ENCODE peak calls at places on chromosomes 6 and 20, in nine cellular contexts. One of them, this sample, is unnamed.

GRCh38 chr6:107789361-107789760 is 34.8 kb downstream of the SCML4 start:
- DNase-seq in D721Med: no peak
- DNase-seq in OCI-LY7: no peak
- DNase-seq in fibroblast of lung: no peak
- DNase-seq in non-pigmented ciliary epithelial cell: no peak
- DNase-seq in A673: no peak
- DNase-seq in EH: no peak
- DNase-seq in AG04450: no peak
- DNase-seq in activated naive CD4-positive, alpha-beta T cell treated with anti-CD3 and anti-CD28 coated beads, Interleukin-2, amount 10 ng/mL, durations not matched to agents 7 days and 5 days: no peak
- DNase-seq in this sample: no peak

GRCh38 chr6:80771941-80772340 is 665.5 kb downstream of the BCKDHB start:
- DNase-seq in D721Med: no peak
- DNase-seq in OCI-LY7: no peak
- DNase-seq in fibroblast of lung: peak; percentile 42
- DNase-seq in non-pigmented ciliary epithelial cell: no peak
- DNase-seq in A673: peak; percentile 55
- DNase-seq in EH: peak; percentile 59
- DNase-seq in AG04450: no peak
- DNase-seq in activated naive CD4-positive, alpha-beta T cell treated with anti-CD3 and anti-CD28 coated beads, Interleukin-2, amount 10 ng/mL, durations not matched to agents 7 days and 5 days: no peak
- DNase-seq in this sample: no peak

GRCh38 chr6:82924799-82925535 is 140.7 kb downstream of the UBE3D start:
- DNase-seq in D721Med: no peak
- DNase-seq in OCI-LY7: no peak
- DNase-seq in fibroblast of lung: peak; percentile 8
- DNase-seq in non-pigmented ciliary epithelial cell: no peak
- DNase-seq in A673: no peak
- DNase-seq in EH: peak; percentile 2
- DNase-seq in AG04450: no peak
- DNase-seq in activated naive CD4-positive, alpha-beta T cell treated with anti-CD3 and anti-CD28 coated beads, Interleukin-2, amount 10 ng/mL, durations not matched to agents 7 days and 5 days: no peak
- DNase-seq in this sample: no peak

GRCh38 chr6:166075925-166076324 is 91.7 kb downstream of the TBXT start:
- DNase-seq in D721Med: no peak
- DNase-seq in OCI-LY7: no peak
- DNase-seq in fibroblast of lung: no peak
- DNase-seq in non-pigmented ciliary epithelial cell: no peak
- DNase-seq in A673: no peak
- DNase-seq in EH: no peak
- DNase-seq in AG04450: no peak
- DNase-seq in activated naive CD4-positive, alpha-beta T cell treated with anti-CD3 and anti-CD28 coated beads, Interleukin-2, amount 10 ng/mL, durations not matched to agents 7 days and 5 days: no peak
- DNase-seq in this sample: no peak

GRCh38 chr20:59253325-59253724 is 47.1 kb upstream of the EDN3 start:
- DNase-seq in D721Med: no peak
- DNase-seq in OCI-LY7: no peak
- DNase-seq in fibroblast of lung: no peak
- DNase-seq in non-pigmented ciliary epithelial cell: no peak
- DNase-seq in A673: no peak
- DNase-seq in EH: no peak
- DNase-seq in AG04450: no peak
- DNase-seq in activated naive CD4-positive, alpha-beta T cell treated with anti-CD3 and anti-CD28 coated beads, Interleukin-2, amount 10 ng/mL, durations not matched to agents 7 days and 5 days: peak; percentile 51
- DNase-seq in this sample: no peak

GRCh38 chr6:5865492-5866031 is 141.2 kb downstream of the NRN1 start:
- DNase-seq in D721Med: no peak
- DNase-seq in OCI-LY7: no peak
- DNase-seq in fibroblast of lung: no peak
- DNase-seq in non-pigmented ciliary epithelial cell: no peak
- DNase-seq in A673: no peak
- DNase-seq in EH: no peak
- DNase-seq in AG04450: no peak
- DNase-seq in activated naive CD4-positive, alpha-beta T cell treated with anti-CD3 and anti-CD28 coated beads, Interleukin-2, amount 10 ng/mL, durations not matched to agents 7 days and 5 days: peak; percentile 27
- DNase-seq in this sample: no peak

GRCh38 chr6:151914475-151914874 is 107.0 kb downstream of the ESR1 start:
- DNase-seq in D721Med: no peak
- DNase-seq in OCI-LY7: no peak
- DNase-seq in fibroblast of lung: peak; percentile 10
- DNase-seq in non-pigmented ciliary epithelial cell: no peak
- DNase-seq in A673: no peak
- DNase-seq in EH: peak; percentile 41
- DNase-seq in AG04450: no peak
- DNase-seq in activated naive CD4-positive, alpha-beta T cell treated with anti-CD3 and anti-CD28 coated beads, Interleukin-2, amount 10 ng/mL, durations not matched to agents 7 days and 5 days: no peak
- DNase-seq in this sample: no peak

GRCh38 chr6:21987501-21987957 is 309.3 kb downstream of the PRL start:
- DNase-seq in D721Med: no peak
- DNase-seq in OCI-LY7: no peak
- DNase-seq in fibroblast of lung: peak; percentile 97
- DNase-seq in non-pigmented ciliary epithelial cell: peak; percentile 96
- DNase-seq in A673: peak; percentile 51
- DNase-seq in EH: peak; percentile 96
- DNase-seq in AG04450: peak; percentile 86
- DNase-seq in activated naive CD4-positive, alpha-beta T cell treated with anti-CD3 and anti-CD28 coated beads, Interleukin-2, amount 10 ng/mL, durations not matched to agents 7 days and 5 days: peak; percentile 23
- DNase-seq in this sample: peak; percentile 81

GRCh38 chr6:34957184-34957904 is 68.3 kb downstream of the ANKS1A start:
- DNase-seq in D721Med: no peak
- DNase-seq in OCI-LY7: no peak
- DNase-seq in fibroblast of lung: no peak
- DNase-seq in non-pigmented ciliary epithelial cell: no peak
- DNase-seq in A673: no peak
- DNase-seq in EH: no peak
- DNase-seq in AG04450: no peak
- DNase-seq in activated naive CD4-positive, alpha-beta T cell treated with anti-CD3 and anti-CD28 coated beads, Interleukin-2, amount 10 ng/mL, durations not matched to agents 7 days and 5 days: no peak
- DNase-seq in this sample: no peak